ENCODE peak calls at places on chromosomes 7 and 10, in four cellular contexts. One of them, this sample, is unnamed.

GRCh38 chr10:47358457-47358856 is 10.3 kb downstream of the RBP3 start:
- DNase-seq in SK-N-SH: no peak
- DNase-seq in HepG2: no peak
- DNase-seq in K562: no peak
- DNase-seq in this sample: no peak

GRCh38 chr7:75565129-75565528 is 73.0 kb downstream of the SPDYE5 start:
- DNase-seq in SK-N-SH: peak
- DNase-seq in HepG2: no peak
- DNase-seq in K562: no peak
- DNase-seq in this sample: no peak

GRCh38 chr10:77689339-77689738 is 51.7 kb upstream of the KCNMA1 start:
- DNase-seq in SK-N-SH: no peak
- DNase-seq in HepG2: no peak
- DNase-seq in K562: no peak
- DNase-seq in this sample: no peak

GRCh38 chr7:71015260-71015900 is 116.6 kb upstream of the GALNT17 start:
- DNase-seq in SK-N-SH: no peak
- DNase-seq in HepG2: no peak
- DNase-seq in K562: no peak
- DNase-seq in this sample: no peak

GRCh38 chr7:108367314-108367713 is 88.9 kb downstream of the NRCAM start:
- DNase-seq in SK-N-SH: no peak
- DNase-seq in HepG2: no peak
- DNase-seq in K562: no peak
- DNase-seq in this sample: no peak

GRCh38 chr7:114806590-114807167 is 115.2 kb upstream of the MDFIC start:
- DNase-seq in SK-N-SH: no peak
- DNase-seq in HepG2: no peak
- DNase-seq in K562: no peak
- DNase-seq in this sample: no peak

GRCh38 chr7:2217716-2218443 is 14.9 kb downstream of the MAD1L1 start:
- DNase-seq in SK-N-SH: no peak
- DNase-seq in HepG2: no peak
- DNase-seq in K562: no peak
- DNase-seq in this sample: no peak

GRCh38 chr7:94289071-94289470 is 105.6 kb upstream of the COL1A2 start:
- DNase-seq in SK-N-SH: peak
- DNase-seq in HepG2: peak
- DNase-seq in K562: no peak
- DNase-seq in this sample: peak

GRCh38 chr10:103476046-103476768 is 2.8 kb downstream of the CALHM3 start:
- DNase-seq in SK-N-SH: peak
- DNase-seq in HepG2: no peak
- DNase-seq in K562: peak
- DNase-seq in this sample: no peak

GRCh38 chr10:122864901-122865300 is 14.5 kb downstream of the FAM24B start:
- DNase-seq in SK-N-SH: no peak
- DNase-seq in HepG2: no peak
- DNase-seq in K562: no peak
- DNase-seq in this sample: no peak

GRCh38 chr7:2405601-2406345 is 2.4 kb downstream of the CHST12 start:
- DNase-seq in SK-N-SH: no peak
- DNase-seq in HepG2: no peak
- DNase-seq in K562: no peak
- DNase-seq in this sample: no peak

GRCh38 chr10:69769395-69769989 is 32.2 kb upstream of the COL13A1 start:
- DNase-seq in SK-N-SH: no peak
- DNase-seq in HepG2: no peak
- DNase-seq in K562: no peak
- DNase-seq in this sample: peak

GRCh38 chr7:54810401-54810800 is 51.4 kb upstream of the SEC61G start:
- DNase-seq in SK-N-SH: no peak
- DNase-seq in HepG2: no peak
- DNase-seq in K562: no peak
- DNase-seq in this sample: no peak

GRCh38 chr10:23358357-23358756 is 13.8 kb upstream of the C10orf67 start:
- DNase-seq in SK-N-SH: no peak
- DNase-seq in HepG2: no peak
- DNase-seq in K562: no peak
- DNase-seq in this sample: no peak

GRCh38 chr10:6114758-6115410 is 26.1 kb downstream of the RBM17 start:
- DNase-seq in SK-N-SH: no peak
- DNase-seq in HepG2: no peak
- DNase-seq in K562: no peak
- DNase-seq in this sample: no peak

GRCh38 chr10:60942604-60943269 is 1.2 kb downstream of the RHOBTB1 start:
- DNase-seq in SK-N-SH: peak
- DNase-seq in HepG2: no peak
- DNase-seq in K562: peak
- DNase-seq in this sample: no peak

GRCh38 chr7:106312099-106312871 is 27.5 kb upstream of the NAMPT start:
- DNase-seq in SK-N-SH: no peak
- DNase-seq in HepG2: no peak
- DNase-seq in K562: no peak
- DNase-seq in this sample: no peak

GRCh38 chr10:29588640-29589421 is 45.9 kb downstream of the SVIL start:
- DNase-seq in SK-N-SH: no peak
- DNase-seq in HepG2: no peak
- DNase-seq in K562: no peak
- DNase-seq in this sample: no peak

GRCh38 chr7:50155755-50156154 is 62.7 kb upstream of the ZPBP start:
- DNase-seq in SK-N-SH: no peak
- DNase-seq in HepG2: no peak
- DNase-seq in K562: no peak
- DNase-seq in this sample: no peak

GRCh38 chr10:30092151-30092790 is 32.9 kb upstream of the JCAD start:
- DNase-seq in SK-N-SH: no peak
- DNase-seq in HepG2: no peak
- DNase-seq in K562: no peak
- DNase-seq in this sample: peak

GRCh38 chr10:30869566-30869965 is 162.1 kb downstream of the ZNF438 start:
- DNase-seq in SK-N-SH: no peak
- DNase-seq in HepG2: no peak
- DNase-seq in K562: no peak
- DNase-seq in this sample: no peak

GRCh38 chr7:113013761-113014449 is 72.7 kb downstream of the GPR85 start:
- DNase-seq in SK-N-SH: no peak
- DNase-seq in HepG2: no peak
- DNase-seq in K562: no peak
- DNase-seq in this sample: no peak

GRCh38 chr7:141659501-141659900 is 42.5 kb downstream of the DENND11 start:
- DNase-seq in SK-N-SH: no peak
- DNase-seq in HepG2: no peak
- DNase-seq in K562: no peak
- DNase-seq in this sample: no peak

GRCh38 chr7:19989906-19990305 is 216.5 kb upstream of the TMEM196 start:
- DNase-seq in SK-N-SH: no peak
- DNase-seq in HepG2: no peak
- DNase-seq in K562: no peak
- DNase-seq in this sample: no peak

GRCh38 chr10:58593008-58593407 is 80.3 kb downstream of the BICC1 start:
- DNase-seq in SK-N-SH: no peak
- DNase-seq in HepG2: no peak
- DNase-seq in K562: no peak
- DNase-seq in this sample: no peak

GRCh38 chr7:13851756-13852155 is 137.7 kb downstream of the ETV1 start:
- DNase-seq in SK-N-SH: peak
- DNase-seq in HepG2: no peak
- DNase-seq in K562: no peak
- DNase-seq in this sample: no peak

GRCh38 chr7:114988035-114988434 is 66.1 kb downstream of the MDFIC start:
- DNase-seq in SK-N-SH: no peak
- DNase-seq in HepG2: no peak
- DNase-seq in K562: no peak
- DNase-seq in this sample: no peak

GRCh38 chr10:116877391-116877790 is 28.1 kb downstream of the ENO4 start:
- DNase-seq in SK-N-SH: no peak
- DNase-seq in HepG2: no peak
- DNase-seq in K562: no peak
- DNase-seq in this sample: no peak

GRCh38 chr7:121513105-121513504 is 117.0 kb upstream of the FAM3C start:
- DNase-seq in SK-N-SH: no peak
- DNase-seq in HepG2: no peak
- DNase-seq in K562: no peak
- DNase-seq in this sample: no peak

GRCh38 chr10:2970190-2970823 is 97.0 kb upstream of the PFKP start:
- DNase-seq in SK-N-SH: no peak
- DNase-seq in HepG2: no peak
- DNase-seq in K562: no peak
- DNase-seq in this sample: no peak

GRCh38 chr10:110914411-110914810 is 4.6 kb downstream of the BBIP1 start:
- DNase-seq in SK-N-SH: no peak
- DNase-seq in HepG2: no peak
- DNase-seq in K562: no peak
- DNase-seq in this sample: no peak

GRCh38 chr10:623039-623438 is 66.4 kb downstream of the DIP2C start:
- DNase-seq in SK-N-SH: no peak
- DNase-seq in HepG2: no peak
- DNase-seq in K562: no peak
- DNase-seq in this sample: no peak

GRCh38 chr7:105246195-105247078 is 142.3 kb downstream of the SRPK2 start:
- DNase-seq in SK-N-SH: peak
- DNase-seq in HepG2: no peak
- DNase-seq in K562: no peak
- DNase-seq in this sample: no peak

GRCh38 chr10:121080324-121080807 is 229.2 kb downstream of the WDR11 start:
- DNase-seq in SK-N-SH: peak
- DNase-seq in HepG2: no peak
- DNase-seq in K562: no peak
- DNase-seq in this sample: no peak

GRCh38 chr10:44724415-44725174 is 186.5 kb upstream of the TMEM72 start:
- DNase-seq in SK-N-SH: no peak
- DNase-seq in HepG2: no peak
- DNase-seq in K562: no peak
- DNase-seq in this sample: no peak

GRCh38 chr7:128099204-128099671 is 68.0 kb upstream of the LRRC4 start:
- DNase-seq in SK-N-SH: no peak
- DNase-seq in HepG2: no peak
- DNase-seq in K562: peak
- DNase-seq in this sample: no peak
- TF ChIP-seq ELF1 in SK-N-SH: no peak
- TF ChIP-seq ELF1 in HepG2: no peak
- TF ChIP-seq ELF1 in K562: no peak
- TF ChIP-seq ELF1 in this sample: no peak

GRCh38 chr10:128047991-128048826 is 78.0 kb downstream of the MKI67 start:
- DNase-seq in SK-N-SH: no peak
- DNase-seq in HepG2: peak
- DNase-seq in K562: no peak
- DNase-seq in this sample: no peak

GRCh38 chr10:128045833-128046120 is 80.4 kb downstream of the MKI67 start:
- DNase-seq in SK-N-SH: no peak
- DNase-seq in HepG2: no peak
- DNase-seq in K562: no peak
- DNase-seq in this sample: no peak

GRCh38 chr10:128046934-128047251 is 79.3 kb downstream of the MKI67 start:
- DNase-seq in SK-N-SH: no peak
- DNase-seq in HepG2: no peak
- DNase-seq in K562: no peak
- DNase-seq in this sample: no peak

GRCh38 chr10:128046156-128046933 is 79.9 kb downstream of the MKI67 start:
- DNase-seq in SK-N-SH: no peak
- DNase-seq in HepG2: no peak
- DNase-seq in K562: no peak
- DNase-seq in this sample: no peak

DNA sequence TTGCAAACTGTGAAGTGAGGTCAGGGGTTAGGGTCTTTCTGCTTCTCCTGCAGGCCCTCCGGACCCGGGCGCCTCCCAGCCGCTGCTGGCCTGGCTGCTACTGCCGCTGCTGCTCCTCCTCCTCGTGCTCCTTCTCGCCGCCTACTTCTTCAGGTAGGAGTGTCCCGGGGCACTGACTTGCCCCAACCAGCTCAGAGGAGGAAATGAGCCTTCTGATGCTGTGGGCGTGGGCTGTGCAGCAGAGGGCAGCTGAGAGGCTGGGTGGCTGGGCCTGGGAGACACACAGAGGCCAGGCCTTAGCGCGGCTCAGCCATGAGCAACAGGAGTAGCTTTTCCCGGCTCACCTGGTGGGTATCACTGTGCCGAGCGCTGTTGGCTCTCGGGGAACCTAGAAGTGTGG is 78.9 kb downstream of the MKI67 start:
- DNase-seq in SK-N-SH: no peak
- DNase-seq in HepG2: no peak
- DNase-seq in K562: peak
- DNase-seq in this sample: peak
- TF ChIP-seq ELF1 in SK-N-SH: no peak
- TF ChIP-seq ELF1 in HepG2: no peak
- TF ChIP-seq ELF1 in K562: no peak
- TF ChIP-seq ELF1 in this sample: no peak

GRCh38 chr7:80449841-80450240 is 62.0 kb downstream of the GNAT3 start:
- DNase-seq in SK-N-SH: no peak
- DNase-seq in HepG2: peak
- DNase-seq in K562: no peak
- DNase-seq in this sample: no peak
- TF ChIP-seq ELF1 in SK-N-SH: no peak
- TF ChIP-seq ELF1 in HepG2: no peak
- TF ChIP-seq ELF1 in K562: no peak
- TF ChIP-seq ELF1 in this sample: no peak

GRCh38 chr7:80924090-80924489 is 5.2 kb upstream of the SEMA3C start:
- DNase-seq in SK-N-SH: no peak
- DNase-seq in HepG2: no peak
- DNase-seq in K562: no peak
- DNase-seq in this sample: no peak

GRCh38 chr7:80918909-80919721 is at the start of gene SEMA3C:
- DNase-seq in SK-N-SH: peak
- DNase-seq in HepG2: peak
- DNase-seq in K562: peak
- DNase-seq in this sample: peak

GRCh38 chr7:80922254-80923049 is 3.6 kb upstream of the SEMA3C start:
- DNase-seq in SK-N-SH: no peak
- DNase-seq in HepG2: no peak
- DNase-seq in K562: no peak
- DNase-seq in this sample: no peak

GRCh38 chr7:80921130-80921529 is 2.3 kb upstream of the SEMA3C start:
- DNase-seq in SK-N-SH: no peak
- DNase-seq in HepG2: no peak
- DNase-seq in K562: no peak
- DNase-seq in this sample: no peak

GRCh38 chr7:80923211-80923612 is 4.4 kb upstream of the SEMA3C start:
- DNase-seq in SK-N-SH: no peak
- DNase-seq in HepG2: no peak
- DNase-seq in K562: no peak
- DNase-seq in this sample: no peak
- TF ChIP-seq ELF1 in SK-N-SH: no peak
- TF ChIP-seq ELF1 in HepG2: no peak
- TF ChIP-seq ELF1 in K562: no peak
- TF ChIP-seq ELF1 in this sample: no peak

GRCh38 chr7:152363798-152364197 is 72.0 kb downstream of the KMT2C start:
- DNase-seq in SK-N-SH: no peak
- DNase-seq in HepG2: no peak
- DNase-seq in K562: no peak
- DNase-seq in this sample: no peak
- TF ChIP-seq ELF1 in SK-N-SH: no peak
- TF ChIP-seq ELF1 in HepG2: no peak
- TF ChIP-seq ELF1 in K562: no peak
- TF ChIP-seq ELF1 in this sample: no peak

GRCh38 chr7:111282626-111283025 is 191.7 kb downstream of the LRRN3 start:
- DNase-seq in SK-N-SH: no peak
- DNase-seq in HepG2: no peak
- DNase-seq in K562: no peak
- DNase-seq in this sample: no peak
- TF ChIP-seq ELF1 in SK-N-SH: no peak
- TF ChIP-seq ELF1 in HepG2: no peak
- TF ChIP-seq ELF1 in K562: no peak
- TF ChIP-seq ELF1 in this sample: no peak

This sample was measured in HCT116.